ENCODE peak calls at places on chromosomes 5 and 9, in eight cellular contexts. E is T-helper 2 cell; N is A172; Y is ACHN; S is CD4-positive, CD25-positive, alpha-beta regulatory T cell; M is activated T-helper 1 cell treated with anti-CD3 and anti-CD28 coated beads, Interleukin-2, amount 50 U/mL, for 16 hours; O is AG08396; W is upper lobe of right lung. F is an unnamed sample.

GRCh38 chr9:10678790-10679189 is 66.0 kb upstream of the PTPRD start:
- DNase-seq in S (no peak), E (no peak), M (no peak), W (no peak), O (no peak), Y (no peak), N (peak), F (peak)

GRCh38 chr9:19470567-19470966 is 61.8 kb downstream of the ACER2 start:
- DNase-seq in Y (no peak), N (no peak), W (no peak), M (no peak), E (no peak), O (no peak), S (no peak), F (no peak)

GRCh38 chr9:129402341-129402739 is 218.6 kb downstream of the C9orf50 start:
- DNase-seq in S (no peak), E (no peak), Y (no peak), W (no peak), M (no peak), O (peak), N (no peak), F (no peak)

GRCh38 chr5:166962470-166962869 is 1329.0 kb upstream of the WWC1 start:
- DNase-seq in N (no peak), S (no peak), E (no peak), O (no peak), Y (no peak), M (no peak), W (no peak), F (no peak)

GRCh38 chr9:114717908-114718486 is 36.0 kb upstream of the TEX48 start:
- DNase-seq in W (no peak), N (no peak), O (no peak), Y (no peak), M (no peak), S (peak), E (no peak), F (no peak)

GRCh38 chr9:33471361-33471760 is 2.4 kb downstream of the NOL6 start:
- DNase-seq in M (no peak), E (no peak), Y (no peak), O (peak), N (no peak), W (no peak), S (no peak), F (no peak)

GRCh38 chr5:41869150-41869738 is 981 bp downstream of the OXCT1 start:
- DNase-seq in Y (peak), E (no peak), W (no peak), O (peak), S (no peak), M (no peak), N (no peak), F (peak)

GRCh38 chr5:160291467-160291866 is 20.9 kb downstream of the CCNJL start:
- DNase-seq in S (no peak), O (no peak), N (no peak), M (no peak), Y (no peak), W (no peak), E (no peak), F (no peak)

GRCh38 chr5:78367318-78367991 is 7.0 kb downstream of the SCAMP1 start:
- DNase-seq in O (no peak), N (no peak), S (peak), M (no peak), Y (no peak), W (no peak), E (no peak), F (no peak)

GRCh38 chr9:121736147-121736721 is 84.8 kb downstream of the DAB2IP start:
- DNase-seq in S (no peak), W (peak), O (peak), N (no peak), E (no peak), Y (no peak), M (no peak), F (no peak)

GRCh38 chr9:105663914-105664313 is 1.7 kb downstream of the TAL2 start:
- DNase-seq in W (no peak), Y (no peak), M (no peak), E (no peak), N (no peak), S (no peak), O (no peak), F (no peak)

GRCh38 chr9:79759460-79759859 is 187.7 kb downstream of the TLE4 start:
- DNase-seq in M (no peak), N (no peak), E (no peak), W (no peak), Y (no peak), S (peak), O (no peak), F (peak)

GRCh38 chr9:13915591-13916301 is 398.2 kb downstream of the NFIB start:
- DNase-seq in W (no peak), E (no peak), O (no peak), M (no peak), N (no peak), Y (no peak), S (no peak), F (peak)

GRCh38 chr5:2094616-2094995 is 211.9 kb upstream of the IRX4 start:
- DNase-seq in S (no peak), Y (no peak), N (no peak), O (no peak), M (no peak), W (no peak), E (no peak), F (no peak)

GRCh38 chr5:173290477-173291131 is 37.6 kb downstream of the STC2 start:
- DNase-seq in N (no peak), W (no peak), Y (no peak), E (no peak), M (no peak), O (peak), S (no peak), F (no peak)

GRCh38 chr9:122402403-122403268 is 31.8 kb downstream of the PTGS1 start:
- DNase-seq in S (peak), E (no peak), O (peak), M (no peak), W (no peak), N (peak), Y (peak), F (peak)

GRCh38 chr9:97367729-97368128 is 44.2 kb upstream of the TDRD7 start:
- DNase-seq in S (no peak), M (no peak), W (no peak), N (no peak), Y (no peak), O (no peak), E (no peak), F (no peak)

GRCh38 chr5:15957124-15957523 is 222.5 kb downstream of the MARCHF11 start:
- DNase-seq in W (no peak), O (no peak), E (no peak), Y (no peak), M (no peak), N (no peak), S (no peak), F (no peak)

GRCh38 chr9:35563791-35564197 is 41.3 kb upstream of the TESK1 start:
- DNase-seq in Y (no peak), O (no peak), E (no peak), N (no peak), M (no peak), W (peak), S (no peak), F (no peak)

GRCh38 chr5:120092649-120093048 is 371.5 kb upstream of the PRR16 start:
- DNase-seq in W (no peak), O (no peak), E (no peak), Y (no peak), N (no peak), S (no peak), M (no peak), F (no peak)

GRCh38 chr9:134177624-134178393 is 13.4 kb upstream of the RNU6ATAC start:
- DNase-seq in M (no peak), W (peak), O (no peak), S (no peak), Y (no peak), E (no peak), N (no peak), F (no peak)

GRCh38 chr5:122377023-122377422 is 65.0 kb downstream of the SNCAIP start:
- DNase-seq in M (no peak), O (no peak), W (no peak), N (no peak), Y (no peak), S (no peak), E (no peak), F (no peak)

GRCh38 chr5:1510631-1511030 is 13.1 kb downstream of the LPCAT1 start:
- DNase-seq in S (no peak), N (no peak), Y (no peak), E (no peak), M (no peak), W (peak), O (no peak), F (no peak)

GRCh38 chr5:139849501-139849900 is 53.9 kb downstream of the PSD2 start:
- DNase-seq in Y (no peak), O (no peak), E (no peak), N (no peak), M (no peak), S (no peak), W (peak), F (no peak)

GRCh38 chr5:97840643-97841042 is 657.6 kb upstream of the RIOK2 start:
- DNase-seq in N (no peak), E (no peak), O (no peak), M (no peak), W (no peak), Y (no peak), S (no peak), F (peak)

GRCh38 chr5:176846335-176847140 is 36.2 kb downstream of the UNC5A start:
- DNase-seq in M (no peak), N (peak), S (no peak), W (no peak), E (no peak), O (no peak), Y (no peak), F (no peak)

GRCh38 chr5:35821513-35821912 is 35.2 kb upstream of the IL7R start:
- DNase-seq in M (no peak), N (no peak), W (no peak), O (no peak), E (no peak), Y (no peak), S (no peak), F (no peak)

GRCh38 chr9:104934686-104935413 is 6.9 kb upstream of the ABCA1 start:
- DNase-seq in S (no peak), N (no peak), O (no peak), Y (no peak), E (no peak), W (no peak), M (no peak), F (no peak)

GRCh38 chr9:71814226-71814625 is 45.9 kb upstream of the CEMIP2 start:
- DNase-seq in S (no peak), E (no peak), M (no peak), O (no peak), W (no peak), Y (no peak), N (no peak), F (no peak)

GRCh38 chr5:112228672-112229071 is 190.4 kb downstream of the EPB41L4A start:
- DNase-seq in E (no peak), S (no peak), M (no peak), W (peak), O (peak), N (peak), Y (peak), F (peak)

GRCh38 chr5:149240354-149240998 is 31.2 kb upstream of the AFAP1L1 start:
- DNase-seq in E (peak), M (peak), O (no peak), N (no peak), W (peak), S (peak), Y (no peak), F (no peak)

GRCh38 chr5:81579525-81579924 is 171.4 kb downstream of the SSBP2 start:
- DNase-seq in M (no peak), W (no peak), Y (no peak), E (no peak), N (no peak), S (peak), O (no peak), F (no peak)

GRCh38 chr5:94893404-94894145 is 275.1 kb downstream of the SLF1 start:
- DNase-seq in N (peak), Y (peak), O (no peak), S (no peak), E (no peak), W (no peak), M (no peak), F (peak)

GRCh38 chr5:7667216-7667767 is 183.6 kb downstream of the CFAP90 start:
- DNase-seq in E (no peak), N (no peak), S (no peak), Y (no peak), O (no peak), W (no peak), M (no peak), F (no peak)

GRCh38 chr5:43702815-43703214 is 99.8 kb downstream of the NNT start:
- DNase-seq in M (no peak), W (no peak), N (no peak), O (no peak), Y (no peak), E (no peak), S (no peak), F (no peak)

GRCh38 chr5:141705503-141705902 is 23.5 kb upstream of the ARAP3 start:
- DNase-seq in S (no peak), O (no peak), M (no peak), Y (no peak), E (no peak), N (no peak), W (no peak), F (no peak)

GRCh38 chr9:100436566-100436965 is 9.6 kb downstream of the MSANTD3 start:
- DNase-seq in M (no peak), N (no peak), Y (no peak), W (no peak), E (no peak), O (no peak), S (no peak), F (no peak)

GRCh38 chr9:127783644-127784043 is 2.2 kb upstream of the CDK9 start:
- DNase-seq in Y (no peak), M (no peak), E (no peak), N (no peak), O (no peak), W (no peak), S (no peak), F (no peak)

GRCh38 chr9:127309715-127310114 is 45.1 kb downstream of the GARNL3 start:
- DNase-seq in E (no peak), S (no peak), N (no peak), W (no peak), O (no peak), M (no peak), Y (no peak), F (no peak)